ENCODE peak calls at places on chromosome 1, in seven cellular contexts. One of them, this sample, is unnamed.

GRCh38 chr1:114116086-114116485 is 37.6 kb downstream of the SYT6 start:
- DNase-seq in PC-3: no peak
- DNase-seq in body of pancreas: no peak
- DNase-seq in breast epithelium: no peak
- DNase-seq in cardiac muscle cell: no peak
- DNase-seq in A549: no peak
- DNase-seq in ascending aorta: no peak
- DNase-seq in this sample: no peak

GRCh38 chr1:161930064-161930463 is 93.6 kb downstream of the OLFML2B start:
- DNase-seq in PC-3: no peak
- DNase-seq in body of pancreas: no peak
- DNase-seq in cardiac muscle cell: peak
- DNase-seq in A549: no peak
- DNase-seq in ascending aorta: no peak
- DNase-seq in breast epithelium: no peak
- DNase-seq in this sample: no peak

GRCh38 chr1:202067188-202067977 is 55.3 kb upstream of the GPR37L1 start:
- DNase-seq in PC-3: no peak
- DNase-seq in A549: no peak
- DNase-seq in cardiac muscle cell: no peak
- DNase-seq in ascending aorta: no peak
- DNase-seq in body of pancreas: no peak
- DNase-seq in breast epithelium: no peak
- DNase-seq in this sample: no peak

GRCh38 chr1:24111264-24111997 is 504 bp downstream of the MYOM3 start:
- DNase-seq in body of pancreas: no peak
- DNase-seq in PC-3: no peak
- DNase-seq in breast epithelium: peak
- DNase-seq in ascending aorta: peak
- DNase-seq in cardiac muscle cell: peak
- DNase-seq in A549: no peak
- DNase-seq in this sample: no peak

GRCh38 chr1:162973381-162973795 is 95.8 kb upstream of the RGS4 start:
- DNase-seq in A549: no peak
- DNase-seq in PC-3: peak
- DNase-seq in cardiac muscle cell: peak
- DNase-seq in ascending aorta: no peak
- DNase-seq in body of pancreas: no peak
- DNase-seq in breast epithelium: no peak
- DNase-seq in this sample: peak

GRCh38 chr1:116529681-116530080 is 41.1 kb downstream of the CD58 start:
- DNase-seq in breast epithelium: no peak
- DNase-seq in PC-3: no peak
- DNase-seq in body of pancreas: no peak
- DNase-seq in cardiac muscle cell: no peak
- DNase-seq in A549: no peak
- DNase-seq in ascending aorta: no peak
- DNase-seq in this sample: no peak

GRCh38 chr1:67978988-67979516 is 71.4 kb downstream of the DIRAS3 start:
- DNase-seq in cardiac muscle cell: peak
- DNase-seq in ascending aorta: no peak
- DNase-seq in A549: peak
- DNase-seq in body of pancreas: no peak
- DNase-seq in breast epithelium: no peak
- DNase-seq in PC-3: peak
- DNase-seq in this sample: peak

GRCh38 chr1:39393645-39394044 is 97.8 kb upstream of the BMP8A start:
- DNase-seq in A549: no peak
- DNase-seq in breast epithelium: no peak
- DNase-seq in PC-3: no peak
- DNase-seq in body of pancreas: no peak
- DNase-seq in ascending aorta: no peak
- DNase-seq in cardiac muscle cell: no peak
- DNase-seq in this sample: no peak

GRCh38 chr1:243407284-243408018 is 151.6 kb downstream of the SDCCAG8 start:
- DNase-seq in PC-3: peak
- DNase-seq in ascending aorta: no peak
- DNase-seq in breast epithelium: no peak
- DNase-seq in body of pancreas: no peak
- DNase-seq in A549: no peak
- DNase-seq in cardiac muscle cell: peak
- DNase-seq in this sample: peak

GRCh38 chr1:151540982-151541377 is 871 bp downstream of the TUFT1 start:
- DNase-seq in breast epithelium: no peak
- DNase-seq in body of pancreas: peak
- DNase-seq in cardiac muscle cell: no peak
- DNase-seq in A549: no peak
- DNase-seq in ascending aorta: no peak
- DNase-seq in PC-3: peak
- DNase-seq in this sample: no peak

GRCh38 chr1:21635138-21635535 is 34.0 kb downstream of the RAP1GAP start:
- DNase-seq in body of pancreas: no peak
- DNase-seq in cardiac muscle cell: no peak
- DNase-seq in PC-3: no peak
- DNase-seq in ascending aorta: no peak
- DNase-seq in A549: no peak
- DNase-seq in breast epithelium: no peak
- DNase-seq in this sample: no peak

GRCh38 chr1:9922342-9922741 is 12.3 kb upstream of the CTNNBIP1 start:
- DNase-seq in A549: no peak
- DNase-seq in body of pancreas: no peak
- DNase-seq in cardiac muscle cell: peak
- DNase-seq in ascending aorta: no peak
- DNase-seq in PC-3: no peak
- DNase-seq in breast epithelium: no peak
- DNase-seq in this sample: no peak
- H3K27ac ChIP-seq in A549: no peak
- H3K27ac ChIP-seq in body of pancreas: no peak
- H3K27ac ChIP-seq in cardiac muscle cell: peak
- H3K27ac ChIP-seq in ascending aorta: no peak
- H3K27ac ChIP-seq in PC-3: no peak
- H3K27ac ChIP-seq in breast epithelium: no peak
- H3K27ac ChIP-seq in this sample: no peak

DNA sequence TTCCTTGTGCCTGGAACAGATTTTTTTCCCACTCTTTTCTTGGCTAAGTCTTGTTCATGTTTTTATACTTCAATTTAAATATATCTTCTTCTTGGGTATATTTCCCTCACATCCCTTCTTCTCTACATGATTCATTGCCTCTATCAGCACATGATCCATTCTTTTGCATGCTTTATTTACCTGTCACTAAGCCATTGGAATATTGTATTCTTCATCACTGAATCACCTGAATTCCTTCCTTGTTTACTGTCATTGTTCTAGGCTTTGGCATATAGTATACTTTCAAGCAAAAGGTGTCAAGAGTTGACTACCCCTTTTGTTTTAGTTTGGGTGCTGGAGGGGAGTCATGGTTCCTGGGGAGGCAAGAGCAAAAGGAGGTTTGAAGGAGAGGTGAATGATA is 464.5 kb upstream of the LRRC7 start:
- DNase-seq in PC-3: no peak
- DNase-seq in ascending aorta: no peak
- DNase-seq in body of pancreas: no peak
- DNase-seq in cardiac muscle cell: no peak
- DNase-seq in breast epithelium: no peak
- DNase-seq in A549: no peak
- DNase-seq in this sample: no peak
- TF ChIP-seq CTCF in PC-3: no peak
- TF ChIP-seq CTCF in ascending aorta: no peak
- TF ChIP-seq CTCF in body of pancreas: no peak
- TF ChIP-seq CTCF in cardiac muscle cell: no peak
- TF ChIP-seq CTCF in breast epithelium: no peak
- TF ChIP-seq CTCF in A549: no peak
- TF ChIP-seq CTCF in this sample: no peak

DNA sequence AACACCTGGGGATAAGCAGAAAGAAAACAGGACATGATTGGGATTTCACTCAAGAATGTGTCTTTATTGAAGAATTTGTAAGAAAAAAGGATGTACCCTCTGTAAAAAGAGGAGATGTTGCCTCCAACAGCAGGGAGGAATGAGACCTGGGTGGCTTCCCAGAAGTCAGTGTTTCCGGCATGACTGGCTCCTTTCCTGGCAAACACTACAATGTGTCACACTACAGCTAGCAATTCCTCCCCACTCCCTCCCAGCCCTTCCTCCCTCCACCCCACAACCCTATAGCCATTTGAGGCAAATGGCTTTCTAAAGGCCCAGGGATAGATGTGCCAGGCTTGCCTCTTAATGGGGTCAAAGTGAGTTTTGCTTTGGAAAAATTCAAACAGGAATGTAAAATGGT is 11.5 kb upstream of the COL8A2 start:
- DNase-seq in PC-3: peak
- DNase-seq in ascending aorta: peak
- DNase-seq in cardiac muscle cell: peak
- DNase-seq in A549: no peak
- DNase-seq in breast epithelium: peak
- DNase-seq in body of pancreas: no peak
- DNase-seq in this sample: peak
- H3K27ac ChIP-seq in PC-3: peak
- H3K27ac ChIP-seq in ascending aorta: peak
- H3K27ac ChIP-seq in cardiac muscle cell: no peak
- H3K27ac ChIP-seq in A549: no peak
- H3K27ac ChIP-seq in breast epithelium: peak
- H3K27ac ChIP-seq in body of pancreas: no peak
- H3K27ac ChIP-seq in this sample: peak

DNA sequence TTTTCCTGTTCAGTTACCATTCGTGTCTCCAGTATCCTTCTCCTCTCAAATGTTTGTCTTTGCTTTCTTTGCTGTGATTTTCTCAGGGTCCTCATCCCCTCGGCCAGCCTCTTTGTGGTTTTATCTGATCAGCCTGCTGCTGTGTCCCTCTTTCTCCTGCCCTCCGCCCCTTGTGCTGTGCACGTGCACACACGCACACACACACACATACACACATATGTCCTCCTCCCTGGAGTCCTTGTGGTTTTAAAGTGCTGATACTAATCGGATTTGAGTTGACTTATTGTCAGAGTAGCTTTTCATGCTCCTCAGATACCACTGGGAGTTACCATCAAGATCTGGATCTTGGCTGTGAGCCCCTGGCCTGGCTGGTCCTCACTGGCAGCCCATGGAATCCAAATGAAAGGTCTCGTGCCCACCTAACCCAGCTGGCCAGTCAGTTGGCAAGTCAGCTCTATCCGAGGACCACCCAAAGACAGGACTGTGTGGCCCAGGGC is 34.1 kb downstream of the QSOX1 start:
- DNase-seq in body of pancreas: no peak
- DNase-seq in A549: no peak
- DNase-seq in cardiac muscle cell: no peak
- DNase-seq in ascending aorta: no peak
- DNase-seq in PC-3: no peak
- DNase-seq in breast epithelium: no peak
- DNase-seq in this sample: no peak
- TF ChIP-seq CTCF in body of pancreas: no peak
- TF ChIP-seq CTCF in A549: no peak
- TF ChIP-seq CTCF in cardiac muscle cell: no peak
- TF ChIP-seq CTCF in ascending aorta: no peak
- TF ChIP-seq CTCF in PC-3: no peak
- TF ChIP-seq CTCF in breast epithelium: no peak
- TF ChIP-seq CTCF in this sample: no peak

GRCh38 chr1:179742291-179742690 is 800 bp upstream of the FAM163A start:
- DNase-seq in ascending aorta: no peak
- DNase-seq in cardiac muscle cell: no peak
- DNase-seq in PC-3: no peak
- DNase-seq in A549: no peak
- DNase-seq in breast epithelium: no peak
- DNase-seq in body of pancreas: no peak
- DNase-seq in this sample: no peak
- H3K27ac ChIP-seq in ascending aorta: no peak
- H3K27ac ChIP-seq in cardiac muscle cell: no peak
- H3K27ac ChIP-seq in PC-3: no peak
- H3K27ac ChIP-seq in A549: no peak
- H3K27ac ChIP-seq in breast epithelium: no peak
- H3K27ac ChIP-seq in body of pancreas: no peak
- H3K27ac ChIP-seq in this sample: no peak

DNA sequence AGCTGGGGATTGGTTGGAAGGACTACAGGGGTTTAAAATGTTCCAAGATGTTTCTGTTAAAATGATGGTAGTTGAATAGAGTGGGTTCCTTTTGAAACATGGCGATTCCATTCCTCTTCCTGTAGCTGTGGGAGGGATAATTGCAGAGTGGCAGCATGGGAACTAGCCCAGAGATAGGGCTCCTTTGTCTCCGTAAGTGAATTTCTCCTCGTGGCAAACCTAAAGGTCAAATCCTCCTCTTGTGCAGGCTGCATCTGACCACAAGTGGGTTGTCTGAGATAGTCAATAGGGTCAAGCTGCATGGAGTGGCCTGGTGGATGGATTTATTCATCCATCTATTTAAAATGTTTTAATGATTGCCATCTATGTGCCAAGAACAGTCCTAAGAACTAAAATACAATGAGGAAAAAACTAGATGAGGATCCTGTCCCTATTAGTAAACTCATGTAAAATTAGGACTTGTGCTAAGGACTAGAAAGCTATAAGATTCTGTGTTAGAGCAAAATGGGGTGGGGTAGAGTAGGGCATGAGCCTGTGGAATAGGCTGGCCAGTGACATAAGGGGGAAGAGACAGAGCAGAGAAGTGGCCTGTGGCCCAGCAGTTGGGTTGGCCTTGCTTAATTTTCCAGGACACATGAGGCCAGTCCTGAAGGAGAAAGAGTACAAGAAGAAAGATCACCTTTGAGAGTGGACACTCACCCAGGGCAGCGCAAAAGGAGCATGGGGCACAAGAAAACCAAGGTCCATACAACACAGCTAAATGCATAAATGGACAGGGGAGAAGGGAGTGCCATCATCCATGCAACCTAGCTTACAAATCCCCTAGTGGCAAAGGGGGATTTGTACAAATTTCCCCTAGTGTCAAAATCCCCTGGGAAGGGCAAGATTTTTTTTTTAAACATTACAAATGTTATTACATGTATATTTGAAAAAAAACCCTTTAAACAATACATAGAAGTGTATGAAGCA is 89.2 kb upstream of the IVNS1ABP start:
- DNase-seq in PC-3: no peak
- DNase-seq in A549: no peak
- DNase-seq in cardiac muscle cell: no peak
- DNase-seq in breast epithelium: no peak
- DNase-seq in ascending aorta: no peak
- DNase-seq in body of pancreas: no peak
- DNase-seq in this sample: no peak
- TF ChIP-seq CTCF in PC-3: no peak
- TF ChIP-seq CTCF in A549: no peak
- TF ChIP-seq CTCF in cardiac muscle cell: no peak
- TF ChIP-seq CTCF in breast epithelium: no peak
- TF ChIP-seq CTCF in ascending aorta: no peak
- TF ChIP-seq CTCF in body of pancreas: no peak
- TF ChIP-seq CTCF in this sample: no peak